ENCODE peak calls at places on chromosomes 13 and 19, in seven cellular contexts. N, B, U, S, H, O and L are unnamed samples.
A peak's percentile ranks its signal among the peaks of the same experiment; 100 is the strongest.

GRCh38 chr13:20127563-20128458 is 33.0 kb downstream of the GJA3 start:
- DNase-seq in H (peak; percentile 76), U (no peak), N (peak; percentile 66), S (peak; percentile 81), B (peak; percentile 72), O (peak; percentile 16), L (no peak)

GRCh38 chr19:4375164-4375619 is 25.2 kb downstream of the SH3GL1 start:
- DNase-seq in U (peak; percentile 74), N (no peak), B (peak; percentile 88), S (peak; percentile 85), H (no peak), O (no peak), L (no peak)

GRCh38 chr13:20399515-20399914 is 126.1 kb downstream of the CRYL1 start:
- DNase-seq in B (no peak), U (no peak), S (no peak), N (no peak), O (no peak), H (no peak), L (no peak)

GRCh38 chr19:13946414-13946813 is 5.9 kb upstream of the DCAF15 start:
- DNase-seq in B (no peak), H (no peak), U (no peak), N (no peak), O (no peak), S (no peak), L (no peak)

GRCh38 chr19:35675589-35676140 is 9.3 kb downstream of the UPK1A start:
- DNase-seq in N (no peak), B (no peak), S (no peak), O (no peak), H (no peak), U (no peak), L (no peak)

GRCh38 chr19:5954293-5954692 is 23.6 kb downstream of the RANBP3 start:
- DNase-seq in S (no peak), O (peak; percentile 23), H (peak; percentile 74), B (no peak), U (no peak), N (peak; percentile 32), L (no peak)

GRCh38 chr19:41323023-41323422 is 13.1 kb downstream of the CCDC97 start:
- DNase-seq in N (peak; percentile 77), H (peak; percentile 58), U (no peak), B (no peak), O (peak; percentile 92), S (peak; percentile 51), L (no peak)

GRCh38 chr13:111117289-111117688 is 2.2 kb downstream of the ARHGEF7 start:
- DNase-seq in O (no peak), B (no peak), U (no peak), H (peak; percentile 53), N (no peak), S (no peak), L (no peak)

GRCh38 chr19:850221-850978 is 1.7 kb upstream of the ELANE start:
- DNase-seq in N (peak; percentile 59), S (peak; percentile 78), O (peak; percentile 81), U (peak; percentile 57), H (peak; percentile 91), B (peak; percentile 45), L (no peak)

GRCh38 chr13:101996906-101997408 is 404.9 kb downstream of the FGF14 start:
- DNase-seq in U (no peak), B (no peak), S (no peak), O (no peak), H (no peak), N (no peak), L (no peak)

GRCh38 chr13:63551731-63552130 is 2136.1 kb upstream of the PCDH20 start:
- DNase-seq in O (no peak), S (no peak), B (no peak), H (no peak), N (no peak), U (no peak), L (no peak)

GRCh38 chr13:26184791-26185250 is 37.3 kb downstream of the RNF6 start:
- DNase-seq in O (peak; percentile 74), S (peak; percentile 82), B (peak; percentile 66), N (peak; percentile 57), H (peak; percentile 82), U (peak; percentile 33), L (peak; percentile 76)

GRCh38 chr13:56351041-56351440 is 789.7 kb upstream of the PRR20A start:
- DNase-seq in S (no peak), H (no peak), O (no peak), U (no peak), B (peak; percentile 48), N (no peak), L (no peak)

GRCh38 chr13:110610955-110611595 is 4.3 kb upstream of the NAXD start:
- DNase-seq in H (peak; percentile 17), S (no peak), O (peak; percentile 21), N (peak; percentile 45), U (no peak), B (no peak), L (no peak)

GRCh38 chr13:106493569-106493968 is 41.9 kb downstream of the EFNB2 start:
- DNase-seq in O (no peak), N (no peak), B (no peak), S (no peak), U (no peak), H (no peak), L (no peak)

DNA sequence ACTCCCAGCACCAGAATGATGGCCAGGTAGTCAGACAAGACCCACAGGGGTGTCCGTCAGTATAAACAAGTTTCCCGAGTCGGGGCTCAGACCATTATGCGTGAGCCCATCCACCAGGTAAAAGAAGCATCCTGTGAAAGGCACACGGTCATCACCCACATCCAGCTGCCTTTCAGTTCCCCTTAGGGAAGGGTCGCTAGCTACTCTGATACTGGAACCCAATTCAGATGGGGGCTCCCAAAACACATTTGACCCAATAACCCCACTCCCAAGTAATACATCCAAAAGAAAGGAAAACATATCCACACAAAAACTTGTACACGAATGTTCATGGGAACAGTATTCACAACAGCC is 66.8 kb downstream of the STK24 start:
- DNase-seq in S (no peak), N (no peak), H (no peak), B (no peak), O (no peak), U (no peak), L (no peak)
- H3K27ac ChIP-seq in S (peak overlapping the region; percentile 61), N (peak overlapping the region; percentile 85), H (peak overlapping the region; percentile 99), B (no peak overlapping the region), O (peak overlapping the region; percentile 82), U (peak overlapping the region; percentile 95), L (no peak overlapping the region)

DNA sequence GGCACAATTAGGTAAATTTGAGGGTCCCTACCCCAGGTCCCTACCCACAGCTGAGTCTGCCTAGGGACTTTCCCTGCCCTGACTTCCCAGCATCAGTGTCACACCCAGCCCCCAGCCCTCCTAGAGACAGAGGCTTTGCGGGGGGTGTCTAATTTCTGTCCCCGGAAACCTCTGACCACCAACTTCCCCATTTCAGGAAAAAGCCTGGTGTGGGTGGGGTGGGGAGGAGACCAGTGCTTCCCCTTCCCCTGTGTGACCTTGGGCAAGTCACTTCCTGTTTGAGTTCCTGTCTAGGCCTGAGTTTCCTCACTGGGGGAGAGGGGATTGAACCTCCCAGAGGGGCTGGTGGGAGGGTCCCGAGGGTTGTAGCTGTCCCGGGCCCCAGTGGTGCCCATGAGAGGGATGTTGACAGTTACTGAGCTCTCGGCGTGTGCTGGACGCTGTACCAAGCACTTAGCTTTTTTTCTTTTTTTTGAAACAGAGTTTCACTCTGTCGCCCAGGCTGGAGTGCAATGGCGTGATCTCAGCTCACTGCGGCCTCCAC is 7.9 kb downstream of the VASP start:
- DNase-seq in H (no peak), O (no peak), S (no peak), U (peak; percentile 77), B (no peak), N (no peak), L (peak; percentile 61)
- H3K4me2 ChIP-seq in H (no peak overlapping the region), O (no peak overlapping the region), S (peak overlapping the region; percentile 46), U (peak overlapping the region; percentile 50), B (no peak overlapping the region), N (no peak overlapping the region), L (peak overlapping the region; percentile 70)

GRCh38 chr13:32902898-32903297 is 113.3 kb upstream of the KL start:
- DNase-seq in H (peak; percentile 83), U (no peak), B (peak; percentile 78), O (peak; percentile 23), N (peak; percentile 81), S (no peak), L (no peak)
- H3K27ac ChIP-seq in H (peak overlapping the region; percentile 40), U (no peak overlapping the region), B (no peak overlapping the region), O (no peak overlapping the region), N (peak overlapping the region; percentile 28), S (no peak overlapping the region), L (no peak overlapping the region)

GRCh38 chr19:46620716-46621115 is 4.2 kb downstream of the PTGIR start:
- DNase-seq in N (peak; percentile 76), S (no peak), B (no peak), U (no peak), H (no peak), O (peak; percentile 85), L (no peak)
- H3K4me2 ChIP-seq in N (peak overlapping the region; percentile 93), S (no peak overlapping the region), B (no peak overlapping the region), U (no peak overlapping the region), H (no peak overlapping the region), O (peak overlapping the region; percentile 62), L (peak overlapping the region; percentile 69)

DNA sequence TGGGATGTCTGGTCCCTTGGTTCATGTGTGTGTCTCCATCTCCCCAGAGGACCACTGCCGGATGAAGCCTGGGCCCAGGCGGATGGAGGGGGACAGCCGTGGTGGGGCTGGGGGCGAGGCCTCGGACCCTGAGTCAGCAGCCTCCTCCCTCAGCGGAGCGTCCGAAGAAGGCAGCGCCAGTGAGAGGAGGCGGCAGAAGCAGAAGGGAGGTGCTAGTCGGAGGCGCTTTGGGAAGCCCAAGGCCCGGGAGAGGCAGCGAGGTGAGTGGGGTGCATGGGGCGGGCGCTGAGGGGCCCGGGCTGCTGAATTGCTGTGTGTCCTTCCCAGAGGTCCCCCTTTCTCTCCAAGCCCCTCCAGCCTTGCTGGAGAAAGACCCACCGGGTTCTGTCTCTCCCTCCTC is 3.2 kb downstream of the CCDC106 start:
- DNase-seq in B (no peak), S (no peak), H (no peak), O (no peak), U (no peak), N (no peak), L (no peak)
- H3K27ac ChIP-seq in B (no peak overlapping the region), S (no peak overlapping the region), H (no peak overlapping the region), O (no peak overlapping the region), U (no peak overlapping the region), N (no peak overlapping the region), L (no peak overlapping the region)

GRCh38 chr13:30453727-30454126 is 12.0 kb downstream of the HMGB1 start:
- DNase-seq in O (peak; percentile 37), B (no peak), H (peak; percentile 30), U (no peak), S (no peak), N (no peak), L (peak; percentile 60)
- H3K4me2 ChIP-seq in O (no peak overlapping the region), B (no peak overlapping the region), H (no peak overlapping the region), U (no peak overlapping the region), S (no peak overlapping the region), N (no peak overlapping the region), L (peak overlapping the region; percentile 17)

DNA sequence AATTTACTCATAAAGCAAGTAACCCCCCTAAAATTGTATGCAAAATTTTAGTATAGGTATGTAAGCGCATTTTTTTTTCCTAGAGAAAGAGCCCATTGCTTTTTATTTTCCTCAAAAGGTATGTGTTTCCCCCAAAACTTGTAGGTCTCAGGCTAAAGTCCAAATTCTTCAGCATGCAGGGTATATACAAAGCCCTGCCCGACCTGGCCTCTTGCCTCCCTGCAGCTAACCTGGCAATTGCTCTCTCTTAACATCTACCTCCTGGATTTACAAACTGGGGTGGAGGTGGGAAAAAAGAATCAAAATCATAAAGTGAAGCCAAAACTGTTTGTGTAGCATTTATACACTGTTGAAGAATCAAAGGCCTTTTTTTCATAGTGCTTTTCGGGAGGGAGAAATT is 107.8 kb downstream of the KCNRG start:
- DNase-seq in U (no peak), H (no peak), O (no peak), B (peak; percentile 3), N (no peak), S (no peak), L (no peak)
- H3K27ac ChIP-seq in U (peak overlapping the region; percentile 90), H (peak overlapping the region; percentile 93), O (no peak overlapping the region), B (no peak overlapping the region), N (no peak overlapping the region), S (peak overlapping the region; percentile 99), L (peak overlapping the region; percentile 56)

GRCh38 chr19:53554804-53555203 is 16.9 kb downstream of the ZNF331 start:
- DNase-seq in B (no peak), H (peak; percentile 18), U (no peak), S (no peak), N (no peak), O (no peak), L (no peak)
- H3K4me2 ChIP-seq in B (no peak overlapping the region), H (peak overlapping the region; percentile 63), U (no peak overlapping the region), S (no peak overlapping the region), N (peak overlapping the region; percentile 80), O (peak overlapping the region; percentile 69), L (no peak overlapping the region)